ENCODE peak calls at places on chromosomes 7 and 10, in ten cellular contexts. One of them, this sample, is unnamed.

GRCh38 chr10:1149793-1150637 is 93.8 kb downstream of the WDR37 start:
- DNase-seq in neural progenitor cell: no peak
- DNase-seq in dorsolateral prefrontal cortex: no peak
- DNase-seq in HL-60: peak; percentile 2
- DNase-seq in suprapubic skin: no peak
- DNase-seq in IMR-90: peak; percentile 3
- DNase-seq in transverse colon: peak; percentile 18
- DNase-seq in adrenal gland: peak; percentile 49
- DNase-seq in AG10803: no peak
- DNase-seq in uterus: no peak
- DNase-seq in this sample: no peak

GRCh38 chr7:75992083-75992755 is 2.2 kb downstream of the TMEM120A start:
- DNase-seq in AG10803: no peak
- DNase-seq in transverse colon: no peak
- DNase-seq in uterus: no peak
- DNase-seq in IMR-90: no peak
- DNase-seq in HL-60: no peak
- DNase-seq in suprapubic skin: peak; percentile 69
- DNase-seq in neural progenitor cell: no peak
- DNase-seq in dorsolateral prefrontal cortex: no peak
- DNase-seq in adrenal gland: no peak
- DNase-seq in this sample: no peak

GRCh38 chr10:49606981-49607535 is 3.1 kb upstream of the SLC18A3 start:
- DNase-seq in transverse colon: peak; percentile 39
- DNase-seq in AG10803: peak; percentile 62
- DNase-seq in HL-60: peak; percentile 80
- DNase-seq in suprapubic skin: peak; percentile 79
- DNase-seq in IMR-90: peak; percentile 45
- DNase-seq in uterus: no peak
- DNase-seq in dorsolateral prefrontal cortex: no peak
- DNase-seq in neural progenitor cell: peak; percentile 93
- DNase-seq in adrenal gland: peak; percentile 80
- DNase-seq in this sample: peak; percentile 70

GRCh38 chr7:74002474-74003017 is 25.4 kb upstream of the ELN start:
- DNase-seq in AG10803: peak; percentile 84
- DNase-seq in adrenal gland: peak; percentile 21
- DNase-seq in transverse colon: peak; percentile 67
- DNase-seq in HL-60: peak; percentile 60
- DNase-seq in uterus: peak; percentile 41
- DNase-seq in IMR-90: peak; percentile 78
- DNase-seq in suprapubic skin: no peak
- DNase-seq in neural progenitor cell: no peak
- DNase-seq in dorsolateral prefrontal cortex: no peak
- DNase-seq in this sample: peak; percentile 52

GRCh38 chr7:36677769-36678435 is 46.4 kb downstream of the AOAH start:
- DNase-seq in AG10803: no peak
- DNase-seq in HL-60: no peak
- DNase-seq in neural progenitor cell: no peak
- DNase-seq in dorsolateral prefrontal cortex: no peak
- DNase-seq in IMR-90: no peak
- DNase-seq in adrenal gland: no peak
- DNase-seq in uterus: no peak
- DNase-seq in suprapubic skin: no peak
- DNase-seq in transverse colon: no peak
- DNase-seq in this sample: no peak

GRCh38 chr10:89792187-89792586 is 90.8 kb downstream of the KIF20B start:
- DNase-seq in dorsolateral prefrontal cortex: no peak
- DNase-seq in transverse colon: no peak
- DNase-seq in uterus: no peak
- DNase-seq in IMR-90: peak; percentile 4
- DNase-seq in suprapubic skin: no peak
- DNase-seq in AG10803: no peak
- DNase-seq in adrenal gland: no peak
- DNase-seq in HL-60: no peak
- DNase-seq in neural progenitor cell: no peak
- DNase-seq in this sample: peak; percentile 4

GRCh38 chr7:48296976-48297375 is 125.7 kb downstream of the ABCA13 start:
- DNase-seq in dorsolateral prefrontal cortex: no peak
- DNase-seq in suprapubic skin: no peak
- DNase-seq in transverse colon: no peak
- DNase-seq in AG10803: no peak
- DNase-seq in IMR-90: no peak
- DNase-seq in adrenal gland: no peak
- DNase-seq in uterus: no peak
- DNase-seq in HL-60: no peak
- DNase-seq in neural progenitor cell: no peak
- DNase-seq in this sample: no peak

GRCh38 chr10:43857206-43857952 is 208.7 kb upstream of the ZNF32 start:
- DNase-seq in transverse colon: no peak
- DNase-seq in IMR-90: peak; percentile 95
- DNase-seq in uterus: no peak
- DNase-seq in AG10803: peak; percentile 93
- DNase-seq in HL-60: no peak
- DNase-seq in suprapubic skin: no peak
- DNase-seq in neural progenitor cell: no peak
- DNase-seq in adrenal gland: no peak
- DNase-seq in dorsolateral prefrontal cortex: no peak
- DNase-seq in this sample: peak; percentile 97

DNA sequence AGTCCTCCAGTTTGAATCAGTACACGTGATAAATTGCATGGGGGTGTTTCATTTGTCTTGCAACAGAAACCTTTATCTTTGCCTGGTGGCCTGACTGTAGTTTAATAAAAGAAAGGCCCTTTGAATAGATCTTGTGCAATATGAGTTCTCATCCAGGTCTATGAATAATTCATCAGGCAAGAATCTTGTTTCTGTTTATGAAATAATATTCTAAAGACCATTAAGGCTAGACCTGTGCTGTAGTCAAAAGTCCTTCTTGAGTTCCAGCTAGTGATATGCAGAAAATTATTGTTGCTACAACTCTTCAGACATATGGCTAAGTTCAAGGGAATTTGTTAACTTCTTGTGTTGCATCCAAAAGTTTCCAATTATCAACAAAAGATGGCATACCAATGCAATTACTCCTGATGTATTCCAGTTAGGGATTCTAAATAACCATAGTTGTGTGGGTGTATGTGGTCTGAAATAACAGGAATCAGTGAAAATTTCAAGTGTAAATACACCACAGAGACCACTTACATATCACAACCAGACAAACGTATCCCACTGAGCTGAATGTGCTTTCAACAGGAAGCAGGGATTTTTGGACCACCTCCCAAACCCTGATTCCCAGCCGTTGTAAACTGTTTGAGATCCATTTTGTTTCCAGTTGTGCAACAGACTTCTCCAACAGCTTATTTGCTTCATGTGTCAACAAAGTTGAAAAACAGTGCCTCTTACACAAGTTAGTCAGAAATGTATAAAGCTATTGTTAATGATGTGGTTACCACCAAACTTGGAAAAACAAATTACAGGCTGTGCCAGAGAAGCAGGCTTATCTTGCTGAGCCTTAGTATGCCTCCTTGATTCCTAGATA is 54.7 kb upstream of the BICC1 start:
- DNase-seq in neural progenitor cell: no peak
- DNase-seq in adrenal gland: peak; percentile 13
- DNase-seq in IMR-90: peak; percentile 98
- DNase-seq in dorsolateral prefrontal cortex: no peak
- DNase-seq in uterus: peak; percentile 69
- DNase-seq in AG10803: peak; percentile 100
- DNase-seq in HL-60: no peak
- DNase-seq in suprapubic skin: no peak
- DNase-seq in transverse colon: peak; percentile 30
- DNase-seq in this sample: peak; percentile 99
- H3K4me3 ChIP-seq in neural progenitor cell: no peak overlapping the region
- H3K4me3 ChIP-seq in adrenal gland: no peak overlapping the region
- H3K4me3 ChIP-seq in IMR-90: no peak overlapping the region
- H3K4me3 ChIP-seq in dorsolateral prefrontal cortex: no peak overlapping the region
- H3K4me3 ChIP-seq in uterus: no peak overlapping the region
- H3K4me3 ChIP-seq in AG10803: no peak overlapping the region
- H3K4me3 ChIP-seq in HL-60: no peak overlapping the region
- H3K4me3 ChIP-seq in suprapubic skin: no peak overlapping the region
- H3K4me3 ChIP-seq in transverse colon: no peak overlapping the region
- H3K4me3 ChIP-seq in this sample: no peak overlapping the region

GRCh38 chr7:101951757-101952156 is 134.3 kb downstream of the CUX1 start:
- DNase-seq in uterus: no peak
- DNase-seq in suprapubic skin: no peak
- DNase-seq in HL-60: no peak
- DNase-seq in dorsolateral prefrontal cortex: no peak
- DNase-seq in AG10803: no peak
- DNase-seq in IMR-90: no peak
- DNase-seq in neural progenitor cell: no peak
- DNase-seq in adrenal gland: no peak
- DNase-seq in transverse colon: no peak
- DNase-seq in this sample: no peak

GRCh38 chr7:101952355-101953247 is 135.2 kb downstream of the CUX1 start:
- DNase-seq in AG10803: peak; percentile 82
- DNase-seq in neural progenitor cell: no peak
- DNase-seq in suprapubic skin: no peak
- DNase-seq in transverse colon: no peak
- DNase-seq in uterus: peak; percentile 63
- DNase-seq in dorsolateral prefrontal cortex: no peak
- DNase-seq in adrenal gland: peak; percentile 63
- DNase-seq in HL-60: peak; percentile 14
- DNase-seq in IMR-90: peak; percentile 93
- DNase-seq in this sample: peak; percentile 92

GRCh38 chr7:101950450-101951119 is 133.2 kb downstream of the CUX1 start:
- DNase-seq in uterus: no peak
- DNase-seq in neural progenitor cell: peak; percentile 35
- DNase-seq in IMR-90: peak; percentile 78
- DNase-seq in adrenal gland: no peak
- DNase-seq in AG10803: peak; percentile 68
- DNase-seq in suprapubic skin: no peak
- DNase-seq in transverse colon: no peak
- DNase-seq in HL-60: no peak
- DNase-seq in dorsolateral prefrontal cortex: no peak
- DNase-seq in this sample: peak; percentile 82

GRCh38 chr7:101954494-101954893 is 137.1 kb downstream of the CUX1 start:
- DNase-seq in suprapubic skin: no peak
- DNase-seq in dorsolateral prefrontal cortex: no peak
- DNase-seq in adrenal gland: no peak
- DNase-seq in IMR-90: no peak
- DNase-seq in HL-60: peak; percentile 25
- DNase-seq in AG10803: no peak
- DNase-seq in transverse colon: no peak
- DNase-seq in neural progenitor cell: no peak
- DNase-seq in uterus: no peak
- DNase-seq in this sample: no peak

DNA sequence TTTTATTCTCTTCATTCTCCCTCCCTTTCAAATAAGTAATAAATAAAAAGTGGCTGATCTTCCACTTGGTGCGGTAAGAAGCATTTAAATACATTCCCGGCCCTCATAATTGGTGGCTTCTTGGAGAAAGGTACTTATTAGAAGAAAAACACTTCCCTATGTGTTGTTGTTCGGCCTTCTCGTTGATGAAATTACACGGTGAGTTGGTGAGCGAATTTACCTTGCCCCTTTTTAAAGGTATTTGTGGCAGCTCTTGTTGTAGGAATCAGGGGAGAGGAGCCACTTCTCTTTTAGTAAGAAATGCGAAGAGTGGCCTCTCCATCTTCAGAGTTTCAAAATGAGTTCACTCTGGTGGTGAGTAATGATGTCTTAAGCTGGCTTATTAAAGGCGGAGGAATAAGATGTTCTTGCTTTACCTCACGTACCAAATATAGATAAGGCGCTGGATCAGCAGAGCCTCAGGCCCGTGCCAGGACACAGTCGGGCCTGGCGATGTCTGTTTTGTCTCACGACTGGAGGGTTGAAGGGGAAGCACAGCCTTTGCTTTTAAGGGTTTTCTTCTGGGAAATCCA is 135.9 kb downstream of the CUX1 start:
- DNase-seq in suprapubic skin: no peak
- DNase-seq in HL-60: no peak
- DNase-seq in dorsolateral prefrontal cortex: no peak
- DNase-seq in AG10803: peak; percentile 63
- DNase-seq in adrenal gland: peak; percentile 59
- DNase-seq in uterus: peak; percentile 90
- DNase-seq in IMR-90: peak; percentile 92
- DNase-seq in neural progenitor cell: no peak
- DNase-seq in transverse colon: no peak
- DNase-seq in this sample: peak; percentile 98
- TF ChIP-seq CTCF in suprapubic skin: no peak
- TF ChIP-seq CTCF in HL-60: no peak
- TF ChIP-seq CTCF in dorsolateral prefrontal cortex: no peak
- TF ChIP-seq CTCF in AG10803: no peak
- TF ChIP-seq CTCF in adrenal gland: no peak
- TF ChIP-seq CTCF in uterus: no peak
- TF ChIP-seq CTCF in IMR-90: no peak
- TF ChIP-seq CTCF in neural progenitor cell: no peak
- TF ChIP-seq CTCF in transverse colon: no peak
- TF ChIP-seq CTCF in this sample: peak; percentile 21

GRCh38 chr10:20836401-20836800 is 60.7 kb downstream of the NEBL start:
- DNase-seq in HL-60: no peak
- DNase-seq in IMR-90: no peak
- DNase-seq in transverse colon: no peak
- DNase-seq in suprapubic skin: no peak
- DNase-seq in AG10803: no peak
- DNase-seq in uterus: no peak
- DNase-seq in dorsolateral prefrontal cortex: no peak
- DNase-seq in adrenal gland: no peak
- DNase-seq in neural progenitor cell: no peak
- DNase-seq in this sample: no peak

GRCh38 chr10:20839910-20840309 is 57.2 kb downstream of the NEBL start:
- DNase-seq in neural progenitor cell: no peak
- DNase-seq in uterus: no peak
- DNase-seq in HL-60: no peak
- DNase-seq in dorsolateral prefrontal cortex: no peak
- DNase-seq in adrenal gland: no peak
- DNase-seq in transverse colon: no peak
- DNase-seq in AG10803: no peak
- DNase-seq in IMR-90: no peak
- DNase-seq in suprapubic skin: no peak
- DNase-seq in this sample: no peak

GRCh38 chr10:20839141-20839540 is 58.0 kb downstream of the NEBL start:
- DNase-seq in suprapubic skin: no peak
- DNase-seq in neural progenitor cell: no peak
- DNase-seq in uterus: no peak
- DNase-seq in AG10803: peak; percentile 0
- DNase-seq in HL-60: no peak
- DNase-seq in IMR-90: no peak
- DNase-seq in transverse colon: no peak
- DNase-seq in dorsolateral prefrontal cortex: no peak
- DNase-seq in adrenal gland: no peak
- DNase-seq in this sample: no peak

DNA sequence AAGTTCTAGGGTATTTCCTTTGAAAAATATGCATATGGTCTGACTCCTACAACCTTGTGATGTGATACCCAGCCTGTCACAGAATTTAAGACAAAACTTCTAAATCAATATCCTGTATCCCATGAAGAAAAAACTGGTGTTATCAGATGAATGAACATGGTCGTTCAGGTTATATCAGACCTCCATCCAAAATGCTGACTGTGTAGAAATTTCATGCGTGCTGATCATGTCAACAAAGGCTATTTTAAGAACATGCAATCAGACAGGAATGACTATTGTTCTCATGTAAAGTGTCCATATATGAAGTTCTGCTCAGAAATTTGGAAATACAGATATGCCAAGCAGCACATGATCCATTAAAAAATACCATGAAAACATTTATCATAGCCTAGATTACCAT is 62.3 kb downstream of the NEBL start:
- DNase-seq in IMR-90: no peak
- DNase-seq in suprapubic skin: no peak
- DNase-seq in transverse colon: no peak
- DNase-seq in uterus: no peak
- DNase-seq in neural progenitor cell: no peak
- DNase-seq in adrenal gland: no peak
- DNase-seq in HL-60: no peak
- DNase-seq in dorsolateral prefrontal cortex: no peak
- DNase-seq in AG10803: no peak
- DNase-seq in this sample: no peak
- H3K4me3 ChIP-seq in IMR-90: no peak overlapping the region
- H3K4me3 ChIP-seq in suprapubic skin: no peak overlapping the region
- H3K4me3 ChIP-seq in transverse colon: no peak overlapping the region
- H3K4me3 ChIP-seq in uterus: no peak overlapping the region
- H3K4me3 ChIP-seq in neural progenitor cell: no peak overlapping the region
- H3K4me3 ChIP-seq in adrenal gland: no peak overlapping the region
- H3K4me3 ChIP-seq in HL-60: no peak overlapping the region
- H3K4me3 ChIP-seq in dorsolateral prefrontal cortex: no peak overlapping the region
- H3K4me3 ChIP-seq in AG10803: no peak overlapping the region
- H3K4me3 ChIP-seq in this sample: no peak overlapping the region

GRCh38 chr7:17913250-17913649 is 27.0 kb downstream of the SNX13 start:
- DNase-seq in dorsolateral prefrontal cortex: no peak
- DNase-seq in HL-60: no peak
- DNase-seq in uterus: no peak
- DNase-seq in transverse colon: no peak
- DNase-seq in AG10803: no peak
- DNase-seq in suprapubic skin: no peak
- DNase-seq in neural progenitor cell: no peak
- DNase-seq in adrenal gland: no peak
- DNase-seq in IMR-90: no peak
- DNase-seq in this sample: no peak
- TF ChIP-seq CTCF in dorsolateral prefrontal cortex: no peak
- TF ChIP-seq CTCF in HL-60: no peak
- TF ChIP-seq CTCF in uterus: no peak
- TF ChIP-seq CTCF in transverse colon: no peak
- TF ChIP-seq CTCF in AG10803: no peak
- TF ChIP-seq CTCF in suprapubic skin: no peak
- TF ChIP-seq CTCF in neural progenitor cell: no peak
- TF ChIP-seq CTCF in adrenal gland: no peak
- TF ChIP-seq CTCF in IMR-90: no peak
- TF ChIP-seq CTCF in this sample: no peak